ENCODE peak calls at places on chromosomes 12 and 14, in five cellular contexts. A is HepG2, S is K562, P is A549, J is GM12878. W is an unnamed sample.

GRCh38 chr14:23121401-23121800 is 2.3 kb upstream of the CEBPE start:
- DNase-seq in A (no peak), J (no peak), P (no peak), S (no peak), W (no peak)

GRCh38 chr12:83016226-83016835 is 329.6 kb downstream of the TMTC2 start:
- DNase-seq in P (peak), S (peak), A (peak), J (no peak), W (no peak)

GRCh38 chr12:48286665-48287064 is 64.1 kb downstream of the ZNF641 start:
- DNase-seq in A (peak), P (peak), J (no peak), S (peak), W (peak)

GRCh38 chr12:55728185-55728931 is 451 bp downstream of the CD63 start:
- DNase-seq in S (peak), A (no peak), J (no peak), P (peak), W (peak)

GRCh38 chr14:77630111-77630510 is 13.7 kb upstream of the SPTLC2 start:
- DNase-seq in P (no peak), J (no peak), S (no peak), A (no peak), W (no peak)

GRCh38 chr12:51368640-51369517 is 22.3 kb downstream of the GALNT6 start:
- DNase-seq in J (peak), S (peak), P (no peak), A (no peak), W (peak)

GRCh38 chr14:101230851-101231550 is 327.5 kb upstream of the RTL1 start:
- DNase-seq in S (no peak), A (no peak), J (no peak), P (no peak), W (no peak)

GRCh38 chr12:90543393-90543792 is 411.6 kb downstream of the CCER1 start:
- DNase-seq in A (no peak), S (no peak), P (no peak), J (no peak), W (no peak)

GRCh38 chr14:73231874-73232851 is 5.1 kb upstream of the PAPLN start:
- DNase-seq in A (peak), P (peak), S (peak), J (no peak), W (peak)

GRCh38 chr12:128724468-128725046 is 99.2 kb downstream of the SLC15A4 start:
- DNase-seq in S (no peak), J (no peak), A (no peak), P (no peak), W (no peak)

GRCh38 chr14:71193663-71194062 is 286.4 kb downstream of the PCNX1 start:
- DNase-seq in P (no peak), A (no peak), S (no peak), J (no peak), W (no peak)

GRCh38 chr12:111143216-111143756 is 222.9 kb upstream of the MYL2 start:
- DNase-seq in P (no peak), A (no peak), J (no peak), S (no peak), W (no peak)

GRCh38 chr14:49339130-49339529 is 247.1 kb downstream of the RPS29 start:
- DNase-seq in P (no peak), J (no peak), A (no peak), S (no peak), W (no peak)

GRCh38 chr12:52082988-52083637 is 3.6 kb downstream of the SMIM41 start:
- DNase-seq in J (no peak), A (peak), S (peak), P (peak), W (peak)

GRCh38 chr12:53817021-53817389 is 65.2 kb upstream of the CISTR start:
- DNase-seq in S (no peak), P (no peak), J (no peak), A (no peak), W (no peak)

GRCh38 chr12:46516933-46517578 is 144.5 kb upstream of the SLC38A2 start:
- DNase-seq in P (no peak), J (peak), S (no peak), A (no peak), W (no peak)

GRCh38 chr12:981176-981828 is 9.7 kb upstream of the ERC1 start:
- DNase-seq in P (no peak), J (no peak), A (no peak), S (no peak), W (no peak)

GRCh38 chr12:26524862-26525465 is 308.0 kb downstream of the ITPR2 start:
- DNase-seq in J (no peak), A (no peak), P (peak), S (peak), W (peak)

GRCh38 chr12:46292754-46293402 is 24.0 kb upstream of the SLC38A1 start:
- DNase-seq in S (no peak), A (peak), J (no peak), P (no peak), W (no peak)

GRCh38 chr14:102727336-102728095 is 49.7 kb upstream of the TRAF3 start:
- DNase-seq in A (no peak), S (no peak), P (no peak), J (no peak), W (no peak)

GRCh38 chr14:102728509-102728908 is 48.7 kb upstream of the TRAF3 start:
- DNase-seq in S (no peak), J (no peak), A (no peak), P (no peak), W (no peak)

GRCh38 chr14:102731101-102731870 is 46.0 kb upstream of the TRAF3 start:
- DNase-seq in A (no peak), J (no peak), S (no peak), P (no peak), W (no peak)

GRCh38 chr14:102729825-102730224 is 47.4 kb upstream of the TRAF3 start:
- DNase-seq in A (no peak), S (no peak), J (no peak), P (no peak), W (no peak)

GRCh38 chr14:102729268-102729667 is 48.0 kb upstream of the TRAF3 start:
- DNase-seq in P (no peak), J (no peak), S (no peak), A (no peak), W (no peak)
- TF ChIP-seq ESRRA in P (no peak), J (no peak), S (no peak), A (no peak), W (no peak)

DNA sequence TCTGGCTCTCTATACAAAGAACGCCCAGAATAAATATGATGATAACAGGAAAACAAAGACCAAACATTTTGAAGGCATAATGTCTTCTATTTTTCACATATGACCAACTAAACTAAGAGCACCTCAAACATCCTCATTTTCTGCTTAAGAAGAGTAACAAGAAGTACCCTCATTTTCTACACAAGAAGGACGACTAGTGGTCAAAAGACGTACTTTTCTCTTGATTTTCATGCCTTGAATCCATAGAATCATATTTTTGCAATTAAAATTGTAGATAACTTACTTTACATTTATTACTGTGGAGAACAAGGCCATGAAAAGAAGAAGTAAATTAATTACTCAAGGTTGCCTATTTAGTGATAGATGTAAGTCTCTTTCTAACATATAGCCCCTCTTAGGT is 358.6 kb downstream of the DUSP6 start:
- DNase-seq in S (peak), P (peak), J (no peak), A (peak), W (no peak)
- TF ChIP-seq CTCF in S (peak), P (peak), J (peak), A (peak), W (peak)

GRCh38 chr12:88944403-88944802 is 364.1 kb upstream of the KITLG start:
- DNase-seq in S (no peak), P (peak), J (no peak), A (peak), W (no peak)
- TF ChIP-seq ESRRA in S (no peak), P (no peak), J (no peak), A (no peak), W (no peak)

DNA sequence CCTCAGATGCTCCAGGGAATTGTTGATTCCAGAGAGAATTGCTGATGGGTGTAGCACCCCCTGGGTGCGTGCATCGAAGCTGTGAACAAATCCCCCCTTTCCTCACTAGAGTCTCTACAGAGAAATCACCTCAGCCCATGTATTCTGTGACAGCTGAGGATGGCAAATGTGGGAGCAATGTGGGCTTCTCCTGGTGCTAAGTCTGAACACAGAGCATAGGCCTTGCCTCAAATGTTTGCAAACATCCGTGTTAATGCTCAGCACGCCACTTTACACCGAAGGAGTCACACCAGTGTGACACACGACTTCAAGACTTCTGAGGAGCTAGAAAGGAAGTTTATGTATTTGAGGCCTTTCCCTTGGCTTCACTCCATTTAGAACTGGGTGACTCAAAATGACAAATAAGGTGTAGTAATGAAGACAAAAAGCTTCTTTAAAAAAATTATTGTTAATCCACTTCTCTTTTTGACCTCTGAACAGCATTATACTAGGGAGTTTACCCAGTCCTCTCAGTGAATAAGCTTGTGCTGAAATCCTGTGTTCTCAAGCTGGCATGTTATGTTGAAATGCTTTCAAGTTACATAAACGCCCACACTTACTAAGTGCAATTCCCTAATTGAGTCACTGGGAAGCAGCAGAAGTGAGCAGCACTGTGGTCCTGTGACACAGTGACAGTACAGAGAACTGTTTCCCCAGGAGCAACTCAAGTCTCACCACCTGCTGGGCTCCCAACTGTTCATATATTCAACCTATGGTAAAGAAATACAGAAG is 92.9 kb downstream of the FAR2 start:
- DNase-seq in S (peak), J (peak), A (peak), P (no peak), W (no peak)
- TF ChIP-seq CTCF in S (peak), J (no peak), A (peak), P (no peak), W (no peak)

GRCh38 chr14:93892505-93892839 is 34.7 kb upstream of the FAM181A start:
- DNase-seq in P (no peak), J (no peak), A (no peak), S (no peak), W (no peak)

GRCh38 chr14:93892923-93893549 is 34.1 kb upstream of the FAM181A start:
- DNase-seq in A (peak), S (peak), P (peak), J (no peak), W (peak)

GRCh38 chr14:93893550-93894329 is 33.4 kb upstream of the FAM181A start:
- DNase-seq in S (no peak), P (no peak), J (no peak), A (no peak), W (peak)

GRCh38 chr14:93897476-93897845 is 29.7 kb upstream of the FAM181A start:
- DNase-seq in S (no peak), P (no peak), A (no peak), J (no peak), W (no peak)

DNA sequence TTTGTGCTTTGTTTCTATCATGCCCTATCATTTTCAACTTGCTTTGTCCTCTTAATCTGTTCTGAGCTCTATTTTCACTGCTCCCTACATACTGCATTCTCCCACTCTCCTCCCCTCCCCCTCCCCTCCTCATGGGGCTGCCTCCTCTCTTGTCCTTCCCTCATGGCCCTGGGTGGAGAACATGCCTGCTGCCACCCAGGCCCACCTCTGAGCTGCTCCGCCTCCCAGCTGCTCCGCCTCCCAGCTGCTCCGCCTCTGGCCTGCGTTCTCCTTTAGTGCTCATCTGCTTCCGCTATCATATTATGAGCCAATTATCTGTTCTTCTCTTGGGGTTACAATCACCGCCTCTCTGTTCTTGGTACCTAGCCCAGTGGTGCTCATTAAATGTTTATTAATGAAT is 32.2 kb upstream of the FAM181A start:
- DNase-seq in A (no peak), J (no peak), P (no peak), S (no peak), W (peak)
- TF ChIP-seq ESRRA in A (no peak), J (no peak), P (no peak), S (no peak), W (no peak)

GRCh38 chr14:61567838-61568571 is 127.3 kb upstream of the HIF1A start:
- DNase-seq in J (no peak), A (no peak), P (no peak), S (no peak), W (no peak)
- TF ChIP-seq CTCF in J (no peak), A (no peak), P (no peak), S (no peak), W (no peak)

DNA sequence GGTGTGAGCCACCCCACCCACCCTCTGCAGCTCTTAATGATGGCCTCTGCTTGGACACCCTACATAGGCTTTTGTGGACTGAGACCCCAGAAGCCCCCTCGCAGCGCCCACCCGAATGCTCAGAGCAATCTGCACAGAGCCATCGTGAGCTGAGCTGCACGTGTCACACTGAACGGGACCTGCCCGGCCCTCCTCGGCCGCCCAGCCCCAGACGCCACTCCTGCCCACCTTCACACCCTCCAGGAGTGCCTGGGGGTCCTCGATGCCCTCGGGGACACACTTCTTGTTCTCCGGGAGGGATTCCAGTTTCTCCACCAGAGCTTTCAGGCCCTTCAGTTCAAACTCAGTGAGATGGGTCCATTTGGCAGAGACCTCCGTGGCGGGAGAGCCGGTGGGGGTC is 71.5 kb downstream of the KDM2B start:
- DNase-seq in A (no peak), J (no peak), P (no peak), S (no peak), W (no peak)
- TF ChIP-seq ESRRA in A (no peak), J (no peak), P (no peak), S (no peak), W (no peak)

GRCh38 chr12:65822732-65823480 is 1.4 kb upstream of the HMGA2 start:
- DNase-seq in P (peak), J (no peak), A (peak), S (no peak), W (peak)
- TF ChIP-seq CTCF in P (no peak), J (no peak), A (peak), S (no peak), W (no peak)

W was measured in WTC11.